ENCODE peak calls at places on chromosomes 5 and 9, in seven cellular contexts. W is activated T-cell treated with anti-CD3 and anti-CD28 coated beads, Interleukin-2, amount 50 U/mL, for 72 hours; V is SW480; S is HT1080; Z is cerebellar cortex; U is endothelial cell; R is GM12865. B is an unnamed sample.

GRCh38 chr9:116737137-116737546 is 50.0 kb downstream of the TRIM32 start:
- DNase-seq in V (peak; percentile 76), R (peak; percentile 79), Z (peak; percentile 87), W (peak; percentile 58), S (peak; percentile 66), U (peak; percentile 99), B (peak; percentile 62)

GRCh38 chr5:181223041-181223728 is at the start of gene TRIM41:
- DNase-seq in U (peak; percentile 97), R (peak; percentile 100), S (peak; percentile 98), W (peak; percentile 99), V (peak; percentile 100), Z (peak; percentile 99), B (peak; percentile 97)

GRCh38 chr5:151026674-151027073 is 6.3 kb downstream of the GPX3 start:
- DNase-seq in W (no peak), S (no peak), V (no peak), Z (no peak), R (no peak), U (no peak), B (no peak)

GRCh38 chr9:38036359-38037084 is 32.5 kb downstream of the SHB start:
- DNase-seq in W (no peak), Z (no peak), U (no peak), R (no peak), S (peak; percentile 43), V (no peak), B (peak; percentile 73)

GRCh38 chr9:115415450-115415849 is 297.5 kb upstream of the TNC start:
- DNase-seq in W (no peak), R (no peak), U (no peak), Z (no peak), S (no peak), V (no peak), B (no peak)

GRCh38 chr9:106885451-106885850 is 22.5 kb downstream of the ZNF462 start:
- DNase-seq in Z (no peak), U (no peak), S (peak; percentile 89), V (no peak), W (no peak), R (no peak), B (peak; percentile 93)

GRCh38 chr9:137114613-137115393 is at the start of gene DPP7:
- DNase-seq in R (peak; percentile 82), W (peak; percentile 87), V (peak; percentile 52), S (no peak), Z (peak; percentile 40), U (no peak), B (peak; percentile 30)

GRCh38 chr9:128773049-128773448 is 1.3 kb upstream of the ZER1 start:
- DNase-seq in U (no peak), S (no peak), W (no peak), Z (no peak), R (no peak), V (no peak), B (no peak)

GRCh38 chr9:138022121-138022741 is 144.6 kb downstream of the CACNA1B start:
- DNase-seq in W (peak; percentile 11), V (peak; percentile 16), S (peak; percentile 30), U (peak; percentile 66), Z (no peak), R (peak; percentile 37), B (peak; percentile 15)

GRCh38 chr5:150595466-150596031 is 44.9 kb upstream of the SYNPO start:
- DNase-seq in V (no peak), U (peak; percentile 59), Z (no peak), R (no peak), W (no peak), S (no peak), B (no peak)

GRCh38 chr9:128505414-128505765 is 871 bp downstream of the GLE1 start:
- DNase-seq in R (no peak), S (no peak), U (no peak), V (no peak), Z (no peak), W (no peak), B (no peak)

GRCh38 chr5:142325677-142326479 is 1.1 kb upstream of the SPRY4 start:
- DNase-seq in U (peak; percentile 47), V (peak; percentile 89), Z (peak; percentile 66), R (no peak), S (peak; percentile 90), W (peak; percentile 39), B (peak; percentile 69)

GRCh38 chr9:133547116-133547515 is 12.6 kb downstream of the ADAMTSL2 start:
- DNase-seq in V (no peak), S (no peak), R (no peak), U (no peak), W (no peak), Z (no peak), B (no peak)

GRCh38 chr5:149546974-149547373 is 4.3 kb downstream of the CSNK1A1 start:
- DNase-seq in V (no peak), U (no peak), R (no peak), S (no peak), W (no peak), Z (no peak), B (peak; percentile 75)

GRCh38 chr5:139394654-139395566 is at the start of gene PROB1:
- DNase-seq in W (no peak), V (no peak), R (no peak), S (no peak), U (peak; percentile 39), Z (no peak), B (no peak)

GRCh38 chr5:103475629-103476240 is 86.9 kb downstream of the NUDT12 start:
- DNase-seq in S (peak; percentile 45), Z (peak; percentile 42), R (peak; percentile 47), V (peak; percentile 49), U (no peak), W (no peak), B (peak; percentile 32)

GRCh38 chr9:31683126-31683525 is 701.3 kb upstream of the ACO1 start:
- DNase-seq in R (no peak), V (no peak), U (no peak), Z (no peak), W (no peak), S (no peak), B (no peak)

GRCh38 chr5:53123702-53124101 is 14.1 kb upstream of the MOCS2 start:
- DNase-seq in S (peak; percentile 33), U (no peak), V (no peak), R (no peak), W (no peak), Z (no peak), B (no peak)

GRCh38 chr5:158079097-158079496 is 220.2 kb upstream of the CLINT1 start:
- DNase-seq in R (no peak), S (no peak), W (no peak), V (no peak), Z (no peak), U (no peak), B (no peak)

GRCh38 chr9:126595982-126596381 is 17.7 kb upstream of the LMX1B start:
- DNase-seq in R (no peak), V (no peak), U (no peak), W (no peak), Z (no peak), S (no peak), B (no peak)

GRCh38 chr9:131001990-131002389 is 7.0 kb upstream of the LAMC3 start:
- DNase-seq in W (no peak), S (no peak), U (no peak), Z (no peak), V (no peak), R (no peak), B (no peak)

GRCh38 chr5:53913941-53914340 is 353.5 kb downstream of the NDUFS4 start:
- DNase-seq in U (no peak), S (no peak), W (no peak), V (no peak), Z (no peak), R (no peak), B (no peak)

GRCh38 chr5:84287964-84288363 is 96.7 kb downstream of the EDIL3 start:
- DNase-seq in U (no peak), R (peak; percentile 41), W (no peak), Z (no peak), S (peak; percentile 96), V (peak; percentile 57), B (peak; percentile 92)

GRCh38 chr5:34496258-34496657 is 159.9 kb upstream of the RAI14 start:
- DNase-seq in V (no peak), Z (no peak), S (no peak), W (no peak), U (no peak), R (no peak), B (no peak)

GRCh38 chr9:4592886-4593285 is 69.2 kb upstream of the PLPP6 start:
- DNase-seq in Z (no peak), R (no peak), W (no peak), S (no peak), V (no peak), U (no peak), B (no peak)

GRCh38 chr5:179246227-179246626 is 99.0 kb downstream of the ADAMTS2 start:
- DNase-seq in S (no peak), Z (no peak), R (no peak), V (no peak), W (no peak), U (no peak), B (no peak)

GRCh38 chr5:87182622-87183021 is 85.1 kb upstream of the RASA1 start:
- DNase-seq in W (no peak), V (no peak), Z (no peak), U (no peak), R (no peak), S (no peak), B (no peak)

GRCh38 chr5:61340775-61341361 is 8.8 kb downstream of the ZSWIM6 start:
- DNase-seq in W (no peak), R (no peak), S (no peak), V (no peak), U (no peak), Z (no peak), B (no peak)

GRCh38 chr9:98455957-98456621 is 200.6 kb upstream of the TBC1D2 start:
- DNase-seq in W (no peak), R (no peak), S (no peak), U (no peak), V (peak; percentile 41), Z (peak; percentile 81), B (peak; percentile 80)

GRCh38 chr9:1048853-1049252 is 1.3 kb upstream of the DMRT2 start:
- DNase-seq in S (no peak), V (no peak), W (no peak), Z (no peak), R (no peak), U (no peak), B (no peak)

GRCh38 chr5:146130440-146131045 is 25.2 kb upstream of the PLAC8L1 start:
- DNase-seq in V (peak; percentile 24), W (no peak), R (peak; percentile 22), Z (peak; percentile 24), S (no peak), U (no peak), B (peak; percentile 1)

GRCh38 chr5:74966151-74967050 is 86.0 kb downstream of the GCNT4 start:
- DNase-seq in R (no peak), W (no peak), S (no peak), Z (peak; percentile 39), V (no peak), U (no peak), B (no peak)

GRCh38 chr5:175715627-175716522 is 58.0 kb downstream of the HRH2 start:
- DNase-seq in U (no peak), S (no peak), Z (no peak), V (no peak), R (no peak), W (no peak), B (no peak)

GRCh38 chr9:98491231-98491651 is 217.5 kb downstream of the GABBR2 start:
- DNase-seq in S (no peak), R (peak; percentile 44), V (no peak), W (no peak), Z (no peak), U (no peak), B (no peak)

GRCh38 chr5:158967566-158967965 is 132.2 kb downstream of the EBF1 start:
- DNase-seq in V (no peak), W (no peak), S (peak; percentile 67), U (no peak), R (peak; percentile 49), Z (no peak), B (peak; percentile 70)

GRCh38 chr9:30075451-30076199 is 2308.8 kb upstream of the ACO1 start:
- DNase-seq in V (peak; percentile 31), W (peak; percentile 70), S (peak; percentile 90), U (no peak), Z (no peak), R (peak; percentile 74), B (peak; percentile 83)

GRCh38 chr5:72507360-72508238 is at the start of gene ZNF366:
- DNase-seq in R (no peak), W (no peak), S (no peak), Z (no peak), U (peak; percentile 8), V (no peak), B (no peak)

GRCh38 chr9:91347370-91347769 is 14.3 kb downstream of the AUH start:
- DNase-seq in Z (no peak), U (no peak), R (no peak), S (no peak), V (no peak), W (no peak), B (no peak)

B was measured in mammary epithelial cell.